ENCODE peak calls at places on chromosome 20, in five cellular contexts. A is neural progenitor cell, R is AG10803, S is mammary epithelial cell, L is progenitor cell of endocrine pancreas. V is an unnamed sample.

GRCh38 chr20:25055711-25056492 is 2.0 kb downstream of the ACSS1 start:
- DNase-seq in A (no peak), R (no peak), S (no peak), L (no peak), V (no peak)

GRCh38 chr20:4109587-4109986 is 94.2 kb upstream of the RNF24 start:
- DNase-seq in A (no peak), R (no peak), S (no peak), L (no peak), V (no peak)

GRCh38 chr20:32609993-32610896 is 25.1 kb upstream of the NOL4L start:
- DNase-seq in A (no peak), R (no peak), S (no peak), L (no peak), V (no peak)

GRCh38 chr20:32808438-32808837 is 11.3 kb upstream of the MAPRE1 start:
- DNase-seq in A (no peak), R (no peak), S (no peak), L (no peak), V (no peak)

GRCh38 chr20:53940883-53941546 is 129.4 kb downstream of the BCAS1 start:
- DNase-seq in A (peak), R (peak), S (peak), L (no peak), V (no peak)

GRCh38 chr20:48826883-48827771 is 672 bp downstream of the PREX1 start:
- DNase-seq in A (peak), R (peak), S (no peak), L (no peak), V (peak)

GRCh38 chr20:39812116-39812515 is 850.0 kb downstream of the DHX35 start:
- DNase-seq in A (no peak), R (no peak), S (peak), L (no peak), V (no peak)

GRCh38 chr20:47710665-47711045 is 74.6 kb downstream of the SULF2 start:
- DNase-seq in A (no peak), R (no peak), S (no peak), L (no peak), V (no peak)

GRCh38 chr20:17611540-17612286 is 41.8 kb downstream of the DSTN start:
- DNase-seq in A (peak), R (peak), S (peak), L (no peak), V (peak)

GRCh38 chr20:49433387-49433786 is 49.1 kb downstream of the KCNB1 start:
- DNase-seq in A (no peak), R (no peak), S (no peak), L (no peak), V (no peak)

GRCh38 chr20:2701671-2702081 is 9.1 kb downstream of the EBF4 start:
- DNase-seq in A (no peak), R (no peak), S (no peak), L (no peak), V (no peak)

GRCh38 chr20:478949-479429 is 16.7 kb upstream of the TBC1D20 start:
- DNase-seq in A (peak), R (peak), S (peak), L (no peak), V (peak)

GRCh38 chr20:37524859-37525708 is 2.6 kb downstream of the BLCAP start:
- DNase-seq in A (no peak), R (peak), S (peak), L (no peak), V (no peak)

GRCh38 chr20:52983726-52984450 is 11.7 kb downstream of the TSHZ2 start:
- DNase-seq in A (peak), R (no peak), S (no peak), L (no peak), V (no peak)

GRCh38 chr20:58546756-58547526 is 31.7 kb upstream of the APCDD1L start:
- DNase-seq in A (no peak), R (no peak), S (no peak), L (no peak), V (no peak)

GRCh38 chr20:3661060-3661820 is 2.0 kb downstream of the GFRA4 start:
- DNase-seq in A (no peak), R (no peak), S (no peak), L (no peak), V (no peak)

GRCh38 chr20:5844063-5844681 is 94.0 kb downstream of the SHLD1 start:
- DNase-seq in A (no peak), R (peak), S (peak), L (no peak), V (peak)

GRCh38 chr20:7015257-7015656 is 247.8 kb downstream of the BMP2 start:
- DNase-seq in A (no peak), R (no peak), S (no peak), L (no peak), V (no peak)

GRCh38 chr20:51696304-51697118 is 71.7 kb downstream of the ATP9A start:
- DNase-seq in A (no peak), R (no peak), S (no peak), L (no peak), V (no peak)

GRCh38 chr20:16701296-16701695 is 28.5 kb upstream of the SNRPB2 start:
- DNase-seq in A (peak), R (peak), S (peak), L (no peak), V (no peak)

GRCh38 chr20:14553774-14554524 is 216.5 kb upstream of the FLRT3 start:
- DNase-seq in A (no peak), R (peak), S (peak), L (no peak), V (no peak)

GRCh38 chr20:17456226-17456625 is 75.0 kb downstream of the BFSP1 start:
- DNase-seq in A (no peak), R (no peak), S (no peak), L (no peak), V (no peak)

GRCh38 chr20:2820084-2820895 is 4.1 kb downstream of the TMEM239 start:
- DNase-seq in A (peak), R (peak), S (no peak), L (no peak), V (peak)

GRCh38 chr20:10639762-10640556 is 33.8 kb downstream of the JAG1 start:
- DNase-seq in A (peak), R (no peak), S (no peak), L (no peak), V (no peak)

GRCh38 chr20:5489596-5489995 is 172.8 kb upstream of the PROKR2 start:
- DNase-seq in A (no peak), R (no peak), S (no peak), L (no peak), V (no peak)

GRCh38 chr20:51790256-51790655 is 12.1 kb downstream of the SALL4 start:
- DNase-seq in A (no peak), R (no peak), S (no peak), L (no peak), V (no peak)

GRCh38 chr20:4173142-4173541 is 157.8 kb upstream of the RNF24 start:
- DNase-seq in A (no peak), R (no peak), S (no peak), L (no peak), V (no peak)

GRCh38 chr20:31594558-31595379 is 10.3 kb upstream of the ID1 start:
- DNase-seq in A (peak), R (no peak), S (no peak), L (peak), V (no peak)

GRCh38 chr20:19786311-19786710 is 28.3 kb downstream of the RIN2 start:
- DNase-seq in A (peak), R (peak), S (peak), L (no peak), V (no peak)

GRCh38 chr20:1897486-1897885 is 2.3 kb downstream of the SIRPA start:
- DNase-seq in A (no peak), R (no peak), S (no peak), L (no peak), V (no peak)

GRCh38 chr20:25860531-25861150 is 164.0 kb upstream of the ZNF337 start:
- DNase-seq in A (no peak), R (no peak), S (no peak), L (no peak), V (no peak)

GRCh38 chr20:47124235-47124717 is 229.6 kb downstream of the EYA2 start:
- DNase-seq in A (no peak), R (peak), S (no peak), L (no peak), V (no peak)

GRCh38 chr20:35342154-35342769 is 50.0 kb upstream of the FAM83C start:
- DNase-seq in A (peak), R (no peak), S (no peak), L (no peak), V (no peak)
- TF ChIP-seq CTCF in A (peak), R (peak), S (peak), L (no peak), V (peak)

DNA sequence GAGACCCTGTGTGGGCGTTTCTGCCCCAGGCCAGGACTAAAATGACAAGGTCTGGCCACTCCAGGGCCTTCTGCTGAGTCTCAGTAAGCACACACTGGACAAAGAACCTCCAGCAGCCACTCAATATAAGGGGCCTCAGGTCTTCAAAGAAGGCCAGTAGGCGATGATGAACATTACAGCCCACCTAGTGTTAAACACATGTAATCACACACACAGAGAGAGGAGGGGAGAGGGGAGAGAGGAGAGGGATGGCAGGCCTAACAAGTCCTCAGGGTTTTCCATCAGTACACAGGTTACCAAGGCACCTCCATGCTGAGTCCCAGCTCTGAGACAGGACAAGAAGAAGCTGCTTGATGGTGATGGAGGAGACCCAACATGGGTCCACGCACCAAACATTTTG is 325.6 kb downstream of the PTPRT start:
- DNase-seq in A (no peak), R (no peak), S (no peak), L (no peak), V (no peak)
- TF ChIP-seq CTCF in A (no peak), R (no peak), S (no peak), L (no peak), V (no peak)

GRCh38 chr20:63980317-63980805 is 571 bp upstream of the PRPF6 start:
- DNase-seq in A (no peak), R (no peak), S (peak), L (no peak), V (peak)

GRCh38 chr20:63979221-63979548 is 257 bp downstream of the SAMD10 start:
- DNase-seq in A (peak), R (no peak), S (no peak), L (no peak), V (no peak)

GRCh38 chr20:63979549-63980316 is at the start of gene SAMD10:
- DNase-seq in A (peak), R (no peak), S (no peak), L (peak), V (peak)

GRCh38 chr20:63982937-63983336 is 2.0 kb downstream of the PRPF6 start:
- DNase-seq in A (no peak), R (no peak), S (no peak), L (no peak), V (no peak)

GRCh38 chr20:63980806-63981728 is at the start of gene PRPF6:
- DNase-seq in A (peak), R (peak), S (peak), L (peak), V (peak)
- TF ChIP-seq CTCF in A (peak), R (peak), S (peak), L (peak), V (peak)

DNA sequence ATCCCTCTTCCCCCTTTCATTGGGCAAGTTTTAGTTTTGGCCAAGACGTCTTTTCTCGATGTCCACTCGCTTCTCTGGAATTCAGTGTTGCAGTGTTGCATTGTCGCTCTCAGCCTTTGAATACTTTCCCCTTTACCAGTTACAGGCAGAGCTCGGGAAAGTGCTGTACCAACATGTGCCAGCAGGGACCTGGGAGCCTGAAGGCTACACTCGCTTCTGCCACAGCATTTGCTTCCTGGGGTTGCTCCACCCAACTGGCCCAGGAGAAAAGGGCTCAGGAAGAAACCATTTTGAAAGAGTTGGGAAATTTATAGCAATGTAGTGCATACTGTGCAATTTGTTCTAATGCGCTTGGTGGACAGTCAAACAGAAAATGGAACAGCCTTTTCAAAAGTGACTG is 78.6 kb downstream of the LINC00237 start:
- DNase-seq in A (peak), R (no peak), S (no peak), L (no peak), V (no peak)
- TF ChIP-seq CTCF in A (peak), R (peak), S (no peak), L (peak), V (no peak)

GRCh38 chr20:8974009-8974708 is 94.7 kb upstream of the PLCB4 start:
- DNase-seq in A (no peak), R (no peak), S (no peak), L (no peak), V (no peak)
- TF ChIP-seq CTCF in A (no peak), R (no peak), S (no peak), L (no peak), V (no peak)

DNA sequence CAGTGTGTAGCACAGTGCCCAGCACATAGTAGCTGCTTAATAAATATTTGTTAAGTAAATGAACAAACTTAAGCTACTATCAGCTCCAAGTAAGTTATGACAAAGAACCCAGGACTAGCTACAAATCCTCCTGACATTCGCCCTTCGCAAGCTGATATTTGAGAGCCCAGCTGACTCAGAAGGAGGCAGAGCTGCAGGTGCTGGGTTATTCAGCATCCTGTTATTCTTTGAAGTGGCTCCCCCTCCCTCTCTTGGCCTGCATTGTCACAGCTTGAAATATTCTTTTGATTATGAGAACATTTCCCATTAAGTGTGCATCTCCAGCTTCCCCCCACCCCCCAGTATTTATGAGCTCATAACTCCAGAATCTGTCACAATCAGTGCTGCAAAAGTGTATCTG is 78.8 kb upstream of the RALY start:
- DNase-seq in A (no peak), R (no peak), S (peak), L (no peak), V (peak)
- TF ChIP-seq CTCF in A (no peak), R (no peak), S (peak), L (no peak), V (no peak)

GRCh38 chr20:60011512-60012507 is 53.6 kb downstream of the CDH26 start:
- DNase-seq in A (no peak), R (no peak), S (no peak), L (no peak), V (no peak)

GRCh38 chr20:60008130-60008808 is 50.0 kb downstream of the CDH26 start:
- DNase-seq in A (no peak), R (no peak), S (no peak), L (no peak), V (no peak)

GRCh38 chr20:60009318-60009717 is 51.1 kb downstream of the CDH26 start:
- DNase-seq in A (no peak), R (no peak), S (no peak), L (no peak), V (no peak)

GRCh38 chr20:60010689-60011417 is 52.6 kb downstream of the CDH26 start:
- DNase-seq in A (no peak), R (no peak), S (no peak), L (no peak), V (no peak)

DNA sequence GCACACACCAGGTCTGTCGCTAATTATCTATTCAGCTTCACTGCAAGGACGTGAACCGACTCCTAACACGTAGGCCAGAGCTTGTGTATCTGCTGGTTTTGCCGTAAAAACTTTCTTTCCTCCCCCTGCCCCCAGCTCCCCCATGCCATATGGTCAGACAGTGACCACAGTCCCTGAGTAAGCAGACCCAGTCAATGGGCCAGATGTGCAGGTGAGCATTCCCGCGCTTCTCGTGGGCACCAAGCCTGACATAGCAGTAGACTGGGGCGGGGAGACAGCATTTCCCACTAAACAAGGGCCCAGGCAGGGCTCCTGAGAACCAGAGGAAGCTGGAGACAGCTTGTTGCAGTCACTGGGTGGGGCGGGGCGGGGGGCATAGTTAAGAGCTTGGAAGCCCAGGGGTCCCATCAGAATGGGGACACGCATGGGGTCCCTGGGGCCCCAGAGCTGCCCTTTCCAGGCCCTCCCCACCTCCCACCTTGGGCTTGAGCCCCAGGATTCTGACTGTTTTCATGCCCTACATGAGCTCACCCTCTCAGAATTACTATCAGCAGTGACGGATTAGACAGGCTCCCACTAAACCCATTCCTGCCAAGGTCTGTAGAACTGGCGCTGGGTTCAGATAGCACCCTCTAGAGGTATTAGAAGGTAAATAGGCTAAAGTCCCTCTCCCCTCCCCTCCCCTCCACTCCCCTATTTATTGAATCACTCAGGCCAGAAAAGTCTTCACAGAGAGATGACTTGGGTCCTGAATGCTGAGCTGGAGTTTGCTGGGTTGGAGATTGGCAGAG is 51.8 kb downstream of the CDH26 start:
- DNase-seq in A (peak), R (no peak), S (no peak), L (no peak), V (no peak)
- TF ChIP-seq CTCF in A (peak), R (no peak), S (peak), L (peak), V (no peak)

GRCh38 chr20:23165307-23165750 is 79.2 kb upstream of the CD93 start:
- DNase-seq in A (peak), R (no peak), S (no peak), L (no peak), V (no peak)
- TF ChIP-seq CTCF in A (peak), R (no peak), S (no peak), L (peak), V (no peak)

DNA sequence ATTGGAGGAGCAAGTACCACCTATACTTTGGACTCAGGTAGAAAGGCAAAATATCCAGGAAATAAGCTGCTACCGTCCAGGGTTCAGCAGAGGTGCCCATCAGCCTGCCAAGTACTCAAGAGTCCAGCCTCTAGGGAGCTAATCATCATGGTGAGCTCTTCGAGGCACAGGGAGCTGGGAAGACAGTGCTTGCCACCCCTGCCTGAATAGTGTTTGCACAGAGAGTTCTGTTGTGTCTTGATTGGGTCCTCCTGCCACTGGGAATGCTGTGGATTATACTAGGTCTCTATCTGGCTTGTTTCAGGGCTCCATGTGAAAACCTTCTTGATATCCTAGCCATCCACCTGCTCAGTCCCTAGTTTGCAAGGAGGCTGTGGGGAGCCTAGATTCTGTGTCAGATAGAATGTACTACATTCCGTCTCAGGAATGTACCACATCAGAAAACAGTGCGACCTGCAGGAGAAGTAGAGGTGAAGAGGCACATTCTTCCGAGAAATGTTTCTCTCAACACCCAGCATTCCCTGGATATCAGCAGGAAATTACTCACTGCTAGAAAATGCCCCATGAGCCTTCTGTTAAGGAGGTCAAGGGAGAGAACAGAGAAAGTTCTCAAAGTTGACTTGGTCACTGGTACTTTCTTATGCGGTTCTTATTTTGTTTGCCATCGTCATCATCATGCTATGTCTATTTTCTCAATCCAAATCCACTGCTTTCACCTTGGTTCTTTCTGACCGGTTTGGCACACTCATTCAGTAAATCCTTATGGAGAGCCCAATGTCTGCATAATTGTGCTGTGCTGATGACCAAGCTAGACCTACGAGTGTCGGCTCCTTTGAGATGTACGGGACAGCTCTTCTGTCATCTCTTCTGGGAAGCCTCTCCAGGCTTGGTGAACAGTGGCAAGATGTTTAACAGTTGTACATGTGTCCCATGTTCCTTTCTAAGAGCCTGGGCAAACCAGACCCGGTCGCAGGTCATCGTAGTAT is 30.7 kb downstream of the PTPN1 start:
- DNase-seq in A (no peak), R (peak), S (peak), L (no peak), V (no peak)
- TF ChIP-seq CTCF in A (no peak), R (peak), S (no peak), L (no peak), V (no peak)

GRCh38 chr20:42027746-42028268 is 409.6 kb upstream of the CHD6 start:
- DNase-seq in A (no peak), R (no peak), S (no peak), L (no peak), V (no peak)
- TF ChIP-seq CTCF in A (peak), R (no peak), S (no peak), L (peak), V (no peak)